ENCODE peak calls at places on chromosomes 2 and 18, in five cellular contexts. I, D, P, C and L are unnamed samples.

GRCh38 chr18:21362921-21363320 is 120.9 kb downstream of the GREB1L start:
- DNase-seq in D (no peak), I (peak; percentile 16), C (no peak), P (no peak), L (no peak)

GRCh38 chr2:111898703-111899514 is 502 bp downstream of the MERTK start:
- DNase-seq in C (no peak), P (no peak), I (peak; percentile 31), D (no peak), L (no peak)

GRCh38 chr2:219436491-219436890 is 1.8 kb downstream of the SPEG start:
- DNase-seq in I (no peak), D (no peak), P (no peak), C (no peak), L (no peak)

GRCh38 chr18:69949538-69949936 is 1.9 kb upstream of the CD226 start:
- DNase-seq in P (no peak), C (no peak), I (no peak), D (no peak), L (no peak)

GRCh38 chr18:54679318-54680149 is 88.5 kb downstream of the DYNAP start:
- DNase-seq in D (peak; percentile 67), P (peak; percentile 62), C (peak; percentile 9), I (peak; percentile 53), L (peak; percentile 77)

GRCh38 chr2:203688798-203689197 is 17.6 kb upstream of the CD28 start:
- DNase-seq in D (peak; percentile 25), P (no peak), C (no peak), I (peak; percentile 81), L (peak; percentile 91)

GRCh38 chr18:78138993-78139496 is 840.6 kb upstream of the SALL3 start:
- DNase-seq in C (no peak), P (no peak), I (no peak), D (no peak), L (no peak)

GRCh38 chr2:85410584-85411404 is 628 bp upstream of the CAPG start:
- DNase-seq in P (no peak), D (no peak), I (no peak), C (peak; percentile 74), L (no peak)

GRCh38 chr2:70448041-70448440 is 105.6 kb downstream of the TGFA start:
- DNase-seq in C (no peak), P (no peak), I (no peak), D (no peak), L (no peak)

GRCh38 chr2:70454936-70455544 is 98.6 kb downstream of the TGFA start:
- DNase-seq in P (no peak), C (no peak), D (no peak), I (no peak), L (no peak)

DNA sequence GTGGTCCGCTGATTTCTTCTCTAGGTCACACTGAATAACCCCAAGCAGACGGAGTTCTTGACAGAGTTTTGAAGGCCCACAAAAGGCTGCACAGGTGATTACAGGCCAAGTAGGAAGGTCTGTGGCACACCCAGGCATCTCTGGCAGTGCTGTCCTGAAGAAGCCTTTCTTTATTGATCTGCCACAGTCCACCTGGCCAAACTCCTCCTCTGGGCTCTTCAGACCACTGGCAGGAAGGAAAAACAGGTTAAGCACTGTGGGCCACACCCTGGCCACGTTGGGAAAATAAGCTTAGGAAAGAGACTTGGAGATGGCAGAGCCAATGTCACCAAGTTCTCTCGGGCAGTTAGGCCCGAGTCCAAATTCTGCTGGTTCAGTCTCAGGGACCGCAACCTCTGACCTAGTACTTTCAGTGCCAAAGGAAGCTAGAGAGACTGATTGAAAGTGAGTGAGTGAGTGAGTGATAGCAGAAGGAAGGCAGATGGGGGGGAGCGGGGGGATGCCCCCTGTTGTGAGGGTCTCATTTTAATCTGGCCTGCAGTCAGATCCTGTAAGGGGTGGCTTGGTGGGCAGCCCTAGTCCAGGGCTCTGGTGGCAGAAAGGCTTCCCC is 102.9 kb downstream of the TGFA start:
- DNase-seq in I (no peak), P (no peak), C (no peak), D (no peak), L (no peak)
- H3K9me2 ChIP-seq in I (no peaks in the 10 kb centered on the region), P (no peaks in the 10 kb centered on the region), C (no peaks in the 10 kb centered on the region), D (no peaks in the 10 kb centered on the region), L (no peaks in the 10 kb centered on the region)

GRCh38 chr2:33083671-33084387 is 137.1 kb downstream of the LTBP1 start:
- DNase-seq in C (no peak), D (no peak), I (no peak), P (no peak), L (peak; percentile 45)
- H3K4me3 ChIP-seq in C (no peak overlapping the region), D (no peak overlapping the region), I (no peak overlapping the region), P (no peak overlapping the region), L (no peak overlapping the region)

GRCh38 chr2:21633531-21634310 is 510.0 kb downstream of the TDRD15 start:
- DNase-seq in P (no peak), D (no peak), C (no peak), I (no peak), L (no peak)

GRCh38 chr2:21627938-21628337 is 504.2 kb downstream of the TDRD15 start:
- DNase-seq in C (no peak), I (no peak), P (no peak), D (no peak), L (no peak)

DNA sequence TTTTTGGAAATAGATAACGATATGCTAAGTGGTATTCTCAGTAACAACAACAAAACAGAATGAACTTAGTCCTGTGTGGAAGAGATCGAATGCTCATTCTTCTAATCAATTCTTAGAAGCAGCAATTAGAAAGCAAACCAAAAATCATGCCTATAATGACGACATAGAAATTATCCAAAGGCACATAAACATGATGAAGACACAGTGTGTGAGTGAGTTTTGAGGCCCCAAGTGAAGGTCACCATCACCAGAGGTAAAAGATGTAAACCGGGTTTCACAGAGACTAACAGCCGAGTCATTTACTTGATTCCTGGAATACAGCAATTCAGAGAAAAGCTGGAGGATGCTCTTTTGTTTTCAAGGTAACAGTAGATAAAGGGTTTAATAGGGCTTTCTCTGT is 509.2 kb downstream of the TDRD15 start:
- DNase-seq in C (no peak), D (no peak), I (no peak), P (no peak), L (no peak)
- H3K9me2 ChIP-seq in C (no peaks in the 10 kb centered on the region), D (no peaks in the 10 kb centered on the region), I (no peaks in the 10 kb centered on the region), P (no peaks in the 10 kb centered on the region), L (no peaks in the 10 kb centered on the region)

GRCh38 chr2:54466880-54467279 is 10.8 kb downstream of the SPTBN1 start:
- DNase-seq in P (no peak), C (no peak), D (no peak), I (no peak), L (no peak)

GRCh38 chr2:54470241-54470938 is 14.3 kb downstream of the SPTBN1 start:
- DNase-seq in D (peak; percentile 30), P (no peak), I (no peak), C (no peak), L (no peak)

GRCh38 chr2:54468643-54469042 is 12.5 kb downstream of the SPTBN1 start:
- DNase-seq in P (no peak), C (no peak), D (no peak), I (no peak), L (no peak)

GRCh38 chr2:54471221-54471711 is 15.1 kb downstream of the SPTBN1 start:
- DNase-seq in P (no peak), I (no peak), C (peak; percentile 57), D (peak; percentile 61), L (peak; percentile 50)

DNA sequence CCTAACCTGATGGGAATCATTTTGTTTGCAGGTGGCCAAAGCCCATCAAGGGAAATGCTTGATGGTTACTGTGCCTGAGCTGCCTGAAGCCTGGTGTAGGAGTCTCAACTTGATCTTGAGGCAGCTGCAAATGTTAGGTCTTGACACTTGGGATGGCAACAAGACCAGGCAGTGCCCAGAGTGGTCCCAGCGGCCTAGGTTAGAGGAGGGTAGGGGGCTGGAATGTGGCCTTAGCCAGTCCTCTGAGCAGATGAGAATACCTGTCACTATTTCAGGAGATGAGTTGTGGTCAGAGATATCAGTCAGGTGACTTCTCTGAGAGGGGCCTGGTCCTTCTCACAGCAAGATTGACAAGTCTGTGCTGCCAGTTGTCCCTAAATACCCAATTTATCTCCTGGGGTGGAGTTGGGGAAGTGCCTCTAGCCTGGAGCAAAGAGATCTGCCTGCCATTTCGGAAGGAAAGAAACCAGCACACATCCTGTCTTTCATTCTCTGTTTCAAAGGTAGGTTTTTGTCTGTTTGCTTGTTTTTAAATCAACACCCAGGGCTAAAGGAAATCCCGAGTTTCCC is 13.4 kb downstream of the SPTBN1 start:
- DNase-seq in D (no peak), P (no peak), C (no peak), I (peak; percentile 19), L (no peak)
- H3K4me3 ChIP-seq in D (no peak overlapping the region), P (no peak overlapping the region), C (no peak overlapping the region), I (no peak overlapping the region), L (no peak overlapping the region)

GRCh38 chr2:128638311-128638710 is 319.6 kb upstream of the HS6ST1 start:
- DNase-seq in I (no peak), D (no peak), P (no peak), C (no peak), L (no peak)
- H3K9me2 ChIP-seq in I (no peaks in the 10 kb centered on the region), D (no peaks in the 10 kb centered on the region), P (no peaks in the 10 kb centered on the region), C (no peaks in the 10 kb centered on the region), L (no peaks in the 10 kb centered on the region)

DNA sequence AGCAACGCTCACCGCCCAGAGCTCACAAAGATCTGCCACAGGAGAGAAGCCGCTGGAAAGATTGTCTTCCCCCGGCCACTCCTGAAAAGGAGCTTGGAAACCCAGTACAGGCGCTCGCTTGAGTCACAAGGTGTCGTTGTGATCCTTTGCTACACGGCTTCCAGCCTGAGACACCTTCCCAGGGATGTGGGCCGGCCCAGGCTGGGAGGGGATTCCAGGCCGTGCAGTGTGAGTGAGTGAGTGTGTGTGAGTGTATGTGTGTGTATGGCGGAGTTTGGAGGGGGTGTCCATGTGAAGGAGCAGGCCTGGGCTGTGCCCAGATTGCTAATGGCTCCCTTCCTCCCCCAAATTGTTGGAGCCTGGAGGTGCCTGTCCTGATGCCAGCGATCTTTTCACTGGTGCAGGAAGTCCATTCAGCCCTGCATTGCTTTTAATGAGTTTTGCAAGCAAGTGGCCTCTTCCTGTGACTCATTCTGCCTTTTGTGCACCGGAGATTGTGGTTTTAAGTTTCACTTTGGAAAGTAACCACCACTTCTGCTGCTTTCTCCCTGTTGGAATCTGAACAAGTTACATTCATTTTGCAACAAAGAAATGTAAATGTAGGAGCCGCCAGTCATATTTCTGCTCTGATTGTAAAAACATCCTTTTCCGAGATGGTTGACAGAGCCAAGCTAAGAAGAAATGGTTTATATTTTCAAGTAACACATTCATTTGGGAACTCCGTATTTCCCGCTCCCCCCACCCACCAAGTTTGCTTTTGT is 83.7 kb downstream of the LPIN1 start:
- DNase-seq in P (peak; percentile 90), I (peak; percentile 85), D (peak; percentile 90), C (peak; percentile 85), L (peak; percentile 91)
- H3K4me3 ChIP-seq in P (peak overlapping the region; percentile 33), I (no peak overlapping the region), D (peak overlapping the region; percentile 33), C (peak overlapping the region; percentile 44), L (peak overlapping the region; percentile 61)

GRCh38 chr2:56630286-56630685 is 446.5 kb downstream of the CCDC85A start:
- DNase-seq in I (no peak), P (no peak), C (no peak), D (no peak), L (no peak)

GRCh38 chr2:56624181-56624580 is 440.4 kb downstream of the CCDC85A start:
- DNase-seq in I (no peak), C (no peak), P (no peak), D (no peak), L (no peak)

DNA sequence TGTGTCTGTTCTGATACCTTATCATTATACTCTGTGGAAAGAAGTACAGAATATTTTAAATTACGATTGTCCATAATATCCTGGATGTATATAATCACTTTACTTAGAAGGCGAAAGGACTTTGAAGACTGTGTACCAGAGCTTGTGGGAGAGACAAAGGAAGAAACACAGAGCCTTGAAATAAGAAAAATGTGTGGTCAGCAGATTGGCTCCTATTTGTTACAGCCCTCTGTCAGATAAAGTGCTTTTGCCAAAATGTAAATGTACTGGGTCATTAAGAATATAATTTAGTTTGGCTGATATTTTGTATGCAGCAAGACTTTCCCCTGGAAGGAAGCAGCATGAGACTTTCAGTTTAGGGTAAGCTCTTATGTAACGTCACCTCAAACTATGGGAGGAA is 443.1 kb downstream of the CCDC85A start:
- DNase-seq in I (no peak), P (no peak), D (no peak), C (no peak), L (no peak)
- H3K9me2 ChIP-seq in I (no peaks in the 10 kb centered on the region), P (no peaks in the 10 kb centered on the region), D (no peaks in the 10 kb centered on the region), C (no peaks in the 10 kb centered on the region), L (no peaks in the 10 kb centered on the region)

GRCh38 chr2:181313845-181314244 is 143.3 kb upstream of the ITGA4 start:
- DNase-seq in P (no peak), I (peak; percentile 9), D (no peak), C (no peak), L (peak; percentile 65)
- H3K4me3 ChIP-seq in P (no peak overlapping the region), I (peak overlapping the region; percentile 42), D (no peak overlapping the region), C (no peak overlapping the region), L (peak overlapping the region; percentile 17)